ENCODE peak calls at places on chromosomes 4 and X, in eight cellular contexts. J is neuronal stem cell; L is naive B cell; X is CD8-positive, alpha-beta memory T cell; O is stimulated activated naive CD8-positive, alpha-beta T cell treated with anti-CD3 and anti-CD28 coated beads, Interleukin-15, Interleukin-2, amounts not matched to agents 100 U/mL and 50 U/mL, for 24 hours; F is NCI-H2171; Q is LoVo; E is left cardiac atrium. S is an unnamed sample.

GRCh38 chr4:98673978-98674377 is 15.6 kb upstream of the TSPAN5 start:
- DNase-seq in J (no peak), L (no peak), X (no peak), O (no peak), F (no peak), Q (no peak), E (no peak), S (no peak)

GRCh38 chr4:10696253-10696652 is 11.7 kb upstream of the CLNK start:
- DNase-seq in J (no peak), L (no peak), X (no peak), O (no peak), F (no peak), Q (no peak), E (no peak), S (no peak)

GRCh38 chr4:140277576-140277975 is 95.9 kb upstream of the SCOC start:
- DNase-seq in J (no peak), L (no peak), X (no peak), O (no peak), F (no peak), Q (no peak), E (no peak), S (no peak)

GRCh38 chr4:165634766-165635165 is 238.3 kb upstream of the TLL1 start:
- DNase-seq in J (no peak), L (no peak), X (no peak), O (no peak), F (no peak), Q (no peak), E (no peak), S (no peak)

GRCh38 chr4:129428454-129428853 is 332.5 kb downstream of the C4orf33 start:
- DNase-seq in J (no peak), L (no peak), X (no peak), O (no peak), F (peak; percentile 64), Q (no peak), E (no peak), S (no peak)

GRCh38 chr4:14428125-14428524 is 574.2 kb upstream of the CPEB2 start:
- DNase-seq in J (no peak), L (no peak), X (no peak), O (no peak), F (no peak), Q (no peak), E (no peak), S (no peak)

GRCh38 chr4:186485621-186486062 is 69.7 kb downstream of the MTNR1A start:
- DNase-seq in J (peak; percentile 45), L (no peak), X (no peak), O (no peak), F (no peak), Q (no peak), E (peak; percentile 27), S (no peak)

GRCh38 chr4:185748901-185749390 is 63.0 kb downstream of the SORBS2 start:
- DNase-seq in J (no peak), L (no peak), X (no peak), O (no peak), F (no peak), Q (no peak), E (no peak), S (no peak)

GRCh38 chrX:119505945-119506344 is 37.7 kb downstream of the SLC25A5 start:
- DNase-seq in J (no peak), L (no peak), X (no peak), O (no peak), F (no peak), Q (peak; percentile 19), E (no peak), S (no peak)

GRCh38 chrX:46185923-46186810 is 359.1 kb downstream of the ZNF674 start:
- DNase-seq in J (no peak), L (no peak), X (no peak), O (no peak), F (no peak), Q (peak; percentile 30), E (no peak), S (no peak)

GRCh38 chr4:53886090-53886489 is 178.3 kb downstream of the CHIC2 start:
- DNase-seq in J (no peak), L (no peak), X (no peak), O (no peak), F (no peak), Q (no peak), E (no peak), S (no peak)

GRCh38 chr4:87017580-87018061 is 82.8 kb downstream of the AFF1 start:
- DNase-seq in J (no peak), L (no peak), X (no peak), O (no peak), F (no peak), Q (no peak), E (no peak), S (no peak)

GRCh38 chr4:53346920-53347852 is 18.7 kb downstream of the SCFD2 start:
- DNase-seq in J (no peak), L (no peak), X (no peak), O (no peak), F (no peak), Q (no peak), E (no peak), S (no peak)

GRCh38 chr4:125464146-125464545 is 149.4 kb downstream of the FAT4 start:
- DNase-seq in J (no peak), L (no peak), X (no peak), O (no peak), F (no peak), Q (no peak), E (no peak), S (no peak)

GRCh38 chr4:109801895-109802319 is at the start of gene CFI:
- DNase-seq in J (no peak), L (no peak), X (no peak), O (no peak), F (no peak), Q (peak; percentile 43), E (no peak), S (no peak)

GRCh38 chr4:123488916-123489315 is 92.3 kb downstream of the SPRY1 start:
- DNase-seq in J (no peak), L (no peak), X (no peak), O (no peak), F (no peak), Q (peak; percentile 75), E (no peak), S (no peak)

GRCh38 chrX:97057349-97057909 is 173.7 kb downstream of the RPA4 start:
- DNase-seq in J (no peak), L (no peak), X (no peak), O (no peak), F (peak; percentile 37), Q (no peak), E (no peak), S (no peak)

GRCh38 chr4:5895287-5895686 is 2.4 kb upstream of the CRMP1 start:
- DNase-seq in J (no peak), L (no peak), X (no peak), O (no peak), F (no peak), Q (no peak), E (no peak), S (no peak)

GRCh38 chrX:19554786-19555185 is 39.5 kb upstream of the MAP3K15 start:
- DNase-seq in J (no peak), L (no peak), X (no peak), O (no peak), F (no peak), Q (no peak), E (no peak), S (no peak)

GRCh38 chr4:55637272-55637820 is 1.2 kb upstream of the NMU start:
- DNase-seq in J (no peak), L (no peak), X (no peak), O (no peak), F (no peak), Q (no peak), E (no peak), S (no peak)

GRCh38 chrX:47129879-47130358 is 14.6 kb downstream of the NDUFB11 start:
- DNase-seq in J (no peak), L (no peak), X (no peak), O (no peak), F (peak; percentile 2), Q (no peak), E (no peak), S (no peak)

GRCh38 chr4:168731706-168732414 is 235.0 kb downstream of the PALLD start:
- DNase-seq in J (no peak), L (no peak), X (no peak), O (no peak), F (no peak), Q (no peak), E (no peak), S (no peak)

GRCh38 chr4:147760695-147761094 is 28.8 kb downstream of the ARHGAP10 start:
- DNase-seq in J (no peak), L (no peak), X (no peak), O (no peak), F (no peak), Q (no peak), E (no peak), S (no peak)

GRCh38 chr4:87038837-87039715 is 104.3 kb downstream of the AFF1 start:
- DNase-seq in J (peak; percentile 80), L (no peak), X (no peak), O (no peak), F (peak; percentile 11), Q (no peak), E (peak; percentile 75), S (peak; percentile 52)

GRCh38 chrX:150543230-150544155 is 24.9 kb upstream of the MTM1 start:
- DNase-seq in J (no peak), L (no peak), X (no peak), O (no peak), F (no peak), Q (no peak), E (no peak), S (no peak)

GRCh38 chr4:153649572-153649991 is 34.5 kb upstream of the TLR2 start:
- DNase-seq in J (no peak), L (no peak), X (no peak), O (no peak), F (no peak), Q (peak; percentile 36), E (no peak), S (no peak)

GRCh38 chrX:36640232-36640631 is 367.9 kb upstream of the FAM47C start:
- DNase-seq in J (no peak), L (no peak), X (no peak), O (no peak), F (no peak), Q (no peak), E (no peak), S (no peak)

GRCh38 chr4:67713531-67714247 is 12.7 kb upstream of the UBA6 start:
- DNase-seq in J (no peak), L (no peak), X (no peak), O (no peak), F (no peak), Q (no peak), E (no peak), S (no peak)

GRCh38 chr4:187814737-187815465 is 180.7 kb upstream of the ZFP42 start:
- DNase-seq in J (no peak), L (no peak), X (no peak), O (no peak), F (no peak), Q (no peak), E (no peak), S (no peak)

GRCh38 chr4:26050212-26050643 is 136.2 kb downstream of the SMIM20 start:
- DNase-seq in J (no peak), L (no peak), X (no peak), O (no peak), F (no peak), Q (no peak), E (peak; percentile 62), S (peak; percentile 82)

S was measured in lower lobe of right lung.